ENCODE peak calls at places on chromosome 18, in seven cellular contexts. G is NT2/D1, V is endodermal cell, N is fibroblast of lung, R is neural progenitor cell, D is GM23248, K is SK-N-MC. P is an unnamed sample.

GRCh38 chr18:77433076-77433475 is 183.4 kb downstream of the GALR1 start:
- DNase-seq in D (no peak), N (no peak), K (no peak), G (no peak), V (no peak), R (no peak), P (no peak)

GRCh38 chr18:79782566-79783308 is 15.0 kb upstream of the KCNG2 start:
- DNase-seq in R (no peak), N (no peak), G (no peak), K (no peak), V (peak), D (no peak), P (no peak)

GRCh38 chr18:9049495-9049809 is 53.0 kb upstream of the NDUFV2 start:
- DNase-seq in K (no peak), D (no peak), G (no peak), R (no peak), N (no peak), V (no peak), P (no peak)

GRCh38 chr18:2910751-2911425 is 64.1 kb downstream of the EMILIN2 start:
- DNase-seq in K (no peak), D (no peak), V (no peak), N (no peak), G (no peak), R (no peak), P (no peak)

GRCh38 chr18:56702946-56703345 is 51.8 kb downstream of the WDR7 start:
- DNase-seq in D (peak), K (no peak), V (no peak), N (peak), R (peak), G (peak), P (peak)

GRCh38 chr18:9823805-9824473 is 61.8 kb upstream of the TXNDC2 start:
- DNase-seq in G (no peak), K (no peak), R (no peak), N (peak), V (peak), D (peak), P (no peak)

GRCh38 chr18:68725341-68725740 is 10.4 kb upstream of the TMX3 start:
- DNase-seq in G (no peak), N (no peak), V (no peak), K (no peak), R (no peak), D (peak), P (peak)

GRCh38 chr18:13615432-13615861 is 110.9 kb downstream of the FAM210A start:
- DNase-seq in R (no peak), N (no peak), D (peak), K (no peak), G (no peak), V (no peak), P (no peak)

GRCh38 chr18:50866765-50867164 is 12.2 kb upstream of the ME2 start:
- DNase-seq in K (no peak), D (peak), V (no peak), R (no peak), N (peak), G (no peak), P (no peak)

GRCh38 chr18:62759704-62760402 is 44.5 kb downstream of the PHLPP1 start:
- DNase-seq in D (peak), K (no peak), N (peak), R (no peak), V (peak), G (no peak), P (no peak)

GRCh38 chr18:13390711-13391110 is 172.2 kb downstream of the LDLRAD4 start:
- DNase-seq in K (no peak), N (no peak), G (no peak), V (no peak), D (no peak), R (no peak), P (no peak)

GRCh38 chr18:34787931-34788532 is 77.9 kb downstream of the DTNA start:
- DNase-seq in N (peak), G (peak), D (peak), V (no peak), R (peak), K (peak), P (peak)

GRCh38 chr18:12258719-12259705 is 4.9 kb downstream of the CIDEA start:
- DNase-seq in V (no peak), R (no peak), K (no peak), N (no peak), G (no peak), D (no peak), P (no peak)

GRCh38 chr18:24878289-24878688 is 417.9 kb downstream of the HRH4 start:
- DNase-seq in D (peak), N (peak), R (peak), G (peak), V (no peak), K (no peak), P (peak)

GRCh38 chr18:46148810-46149209 is 44.6 kb downstream of the HAUS1 start:
- DNase-seq in R (peak), D (peak), G (peak), K (peak), V (peak), N (peak), P (peak)

GRCh38 chr18:31247574-31248199 is 70.3 kb upstream of the DSG1 start:
- DNase-seq in V (no peak), D (no peak), R (no peak), G (no peak), N (no peak), K (no peak), P (peak)

GRCh38 chr18:27185025-27185763 is at the start of gene CHST9:
- DNase-seq in D (no peak), K (no peak), V (peak), R (peak), N (no peak), G (no peak), P (peak)

GRCh38 chr18:8426401-8426800 is 182.8 kb upstream of the RAB12 start:
- DNase-seq in R (peak), K (no peak), V (peak), N (no peak), D (no peak), G (no peak), P (no peak)

GRCh38 chr18:25233582-25234362 is 118.2 kb downstream of the ZNF521 start:
- DNase-seq in D (peak), V (no peak), R (no peak), N (peak), K (no peak), G (no peak), P (no peak)

GRCh38 chr18:24633121-24633520 is 172.7 kb downstream of the HRH4 start:
- DNase-seq in G (no peak), N (peak), D (peak), R (no peak), V (no peak), K (no peak), P (no peak)

DNA sequence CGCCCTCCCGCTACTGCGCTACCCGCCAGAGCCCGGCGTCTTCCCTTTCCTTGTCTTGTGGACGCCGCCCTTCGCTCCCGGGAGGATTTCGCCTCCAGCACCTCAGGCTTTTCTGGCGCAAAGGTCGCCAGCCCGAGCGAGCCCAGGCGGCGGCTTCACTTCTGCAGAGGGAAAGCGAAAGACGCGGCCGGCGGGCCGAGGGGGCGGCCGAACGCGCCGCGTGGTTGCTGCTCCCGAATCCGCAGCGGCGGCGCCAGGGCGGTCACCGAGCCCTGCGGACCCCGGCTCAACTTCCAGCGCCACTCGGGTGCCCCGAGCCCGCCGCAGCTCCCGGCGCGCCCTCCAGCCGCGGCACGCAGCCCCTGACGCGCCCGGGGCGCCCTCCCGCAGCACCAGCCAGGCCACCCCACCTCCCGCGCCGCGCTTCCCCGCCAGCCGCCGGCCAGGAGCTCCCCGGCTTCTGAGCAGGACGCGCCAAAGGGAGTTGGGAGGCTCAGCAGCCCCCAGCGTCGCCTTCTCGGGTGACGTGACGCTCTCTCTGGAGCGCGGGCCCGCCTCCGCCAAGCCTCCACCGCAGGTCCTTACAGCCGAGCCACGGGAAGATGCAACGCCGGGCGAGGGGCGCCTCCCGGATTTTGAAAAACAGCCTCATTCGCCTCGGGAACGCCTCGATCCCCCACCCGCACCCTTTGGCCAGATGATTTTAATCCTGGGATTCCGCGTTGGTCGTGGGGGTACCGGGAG is 84.9 kb upstream of the EPB41L3 start:
- DNase-seq in N (peak), D (peak), R (peak), K (no peak), V (peak), G (no peak), P (peak)
- H3K9ac ChIP-seq in N (no peak), D (no peak), R (no peak), K (no peak), V (no peak), G (peak), P (peak)

GRCh38 chr18:48544661-48545415 is 6.0 kb downstream of the CTIF start:
- DNase-seq in K (no peak), N (no peak), G (no peak), D (no peak), R (no peak), V (no peak), P (no peak)

GRCh38 chr18:48547456-48548403 is 8.9 kb downstream of the CTIF start:
- DNase-seq in N (peak), V (peak), D (peak), K (peak), R (no peak), G (no peak), P (peak)

GRCh38 chr18:48544116-48544515 is 5.3 kb downstream of the CTIF start:
- DNase-seq in G (no peak), V (no peak), R (no peak), D (no peak), K (no peak), N (no peak), P (no peak)

GRCh38 chr18:48546411-48546810 is 7.6 kb downstream of the CTIF start:
- DNase-seq in R (peak), G (no peak), D (peak), V (peak), N (no peak), K (no peak), P (no peak)

GRCh38 chr18:48545690-48546365 is 7.0 kb downstream of the CTIF start:
- DNase-seq in G (no peak), K (no peak), D (peak), V (peak), N (peak), R (peak), P (peak)
- H3K9ac ChIP-seq in G (no peak), K (peak), D (peak), V (peak), N (no peak), R (no peak), P (no peak)

GRCh38 chr18:74849316-74849715 is 251.6 kb downstream of the ZNF407 start:
- DNase-seq in V (no peak), K (no peak), N (no peak), R (no peak), D (no peak), G (no peak), P (no peak)
- H3K9ac ChIP-seq in V (no peak), K (no peak), N (no peak), R (no peak), D (no peak), G (no peak), P (no peak)

GRCh38 chr18:59908790-59909189 is 9.0 kb downstream of the PMAIP1 start:
- DNase-seq in N (peak), G (no peak), K (no peak), D (no peak), R (no peak), V (no peak), P (no peak)
- H3K9ac ChIP-seq in N (no peak), G (no peak), K (no peak), D (no peak), R (no peak), V (no peak), P (no peak)

GRCh38 chr18:44683566-44683965 is 2.9 kb downstream of the SETBP1 start:
- DNase-seq in N (no peak), G (no peak), D (peak), K (no peak), V (no peak), R (no peak), P (no peak)

GRCh38 chr18:44682181-44682870 is 1.6 kb downstream of the SETBP1 start:
- DNase-seq in R (peak), D (no peak), K (no peak), G (no peak), V (no peak), N (no peak), P (no peak)

GRCh38 chr18:44681039-44681595 is 429 bp downstream of the SETBP1 start:
- DNase-seq in G (no peak), K (no peak), N (peak), V (no peak), D (peak), R (no peak), P (no peak)

GRCh38 chr18:44681611-44682010 is 923 bp downstream of the SETBP1 start:
- DNase-seq in G (no peak), R (no peak), D (no peak), N (no peak), K (no peak), V (no peak), P (no peak)

DNA sequence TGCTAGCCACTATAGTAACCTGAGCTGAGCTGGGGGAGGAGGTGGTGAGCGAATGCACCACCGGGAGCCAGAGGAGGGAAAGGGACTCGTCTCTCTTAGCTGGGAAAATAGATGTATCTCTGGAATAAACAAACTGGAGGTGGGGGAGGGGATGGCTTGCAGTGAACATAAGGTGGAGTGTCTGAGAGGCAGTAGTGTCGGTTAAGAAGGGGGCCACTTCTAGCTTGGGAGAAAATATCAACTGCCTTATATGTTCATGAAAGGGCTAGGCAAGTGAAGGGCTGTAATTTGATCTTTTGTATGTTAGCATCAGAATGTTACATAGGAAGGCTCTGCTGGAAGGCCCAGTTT is 2.2 kb downstream of the SETBP1 start:
- DNase-seq in N (peak), V (peak), K (no peak), D (no peak), G (no peak), R (peak), P (no peak)
- H3K9ac ChIP-seq in N (no peak), V (peak), K (no peak), D (no peak), G (no peak), R (no peak), P (no peak)

GRCh38 chr18:944440-944839 is 39.8 kb downstream of the ADCYAP1 start:
- DNase-seq in V (no peak), D (peak), N (peak), R (no peak), K (no peak), G (no peak), P (no peak)
- H3K9ac ChIP-seq in V (no peak), D (no peak), N (no peak), R (no peak), K (no peak), G (no peak), P (no peak)

GRCh38 chr18:49848115-49848514 is 34.8 kb upstream of the ACAA2 start:
- DNase-seq in N (no peak), D (no peak), G (no peak), R (no peak), V (no peak), K (no peak), P (no peak)
- H3K9ac ChIP-seq in N (no peak), D (no peak), G (no peak), R (no peak), V (no peak), K (no peak), P (no peak)

P was measured in trophoblast cell.